ENCODE peak calls at places on chromosomes 11 and 22, in nine cellular contexts. V, U, J, X, B, Y, K, S and Q are unnamed samples.
A peak's percentile ranks its signal among the peaks of the same experiment; 100 is the strongest.

GRCh38 chr11:61378713-61379313 is 13.6 kb upstream of the TMEM216 start:
- DNase-seq in K (no peak), X (no peak), Y (no peak), B (peak; percentile 40), V (peak; percentile 91), J (no peak), U (no peak), S (no peak), Q (no peak)

GRCh38 chr11:66739983-66740382 is 11.0 kb upstream of the SPTBN2 start:
- DNase-seq in Y (no peak), U (no peak), B (peak; percentile 85), V (no peak), X (no peak), K (no peak), S (no peak), J (no peak), Q (no peak)

GRCh38 chr11:20261526-20261925 is 101.3 kb upstream of the DBX1 start:
- DNase-seq in U (no peak), X (no peak), J (no peak), V (no peak), S (no peak), K (no peak), Y (no peak), B (peak; percentile 66), Q (no peak)

GRCh38 chr22:34760276-34761008 is 305.5 kb upstream of the ISX start:
- DNase-seq in B (peak; percentile 36), V (peak; percentile 21), U (no peak), X (no peak), K (no peak), S (no peak), Y (no peak), J (no peak), Q (peak; percentile 39)

GRCh38 chr22:24161909-24162308 is 19.4 kb upstream of the SUSD2 start:
- DNase-seq in X (no peak), B (no peak), V (no peak), Y (no peak), S (no peak), K (no peak), J (no peak), U (no peak), Q (no peak)

GRCh38 chr11:30936476-30936875 is 350.3 kb upstream of the MPPED2 start:
- DNase-seq in V (peak; percentile 25), K (no peak), B (no peak), Y (no peak), J (no peak), U (no peak), S (no peak), X (no peak), Q (peak; percentile 47)

GRCh38 chr11:47184711-47185304 is 1.4 kb downstream of the PACSIN3 start:
- DNase-seq in Y (peak; percentile 57), S (no peak), K (peak; percentile 18), V (no peak), X (no peak), J (no peak), U (no peak), B (no peak), Q (no peak)

GRCh38 chr11:72773291-72773690 is 20.6 kb downstream of the STARD10 start:
- DNase-seq in V (peak; percentile 96), J (no peak), K (no peak), X (no peak), Y (no peak), S (no peak), U (no peak), B (peak; percentile 90), Q (peak; percentile 62)

GRCh38 chr22:44484618-44485017 is 13.4 kb downstream of the RTL6 start:
- DNase-seq in K (no peak), X (no peak), V (no peak), B (no peak), U (no peak), J (no peak), S (no peak), Y (no peak), Q (no peak)

GRCh38 chr11:94128746-94129504 is at the start of gene PANX1:
- DNase-seq in S (no peak), Y (no peak), J (peak; percentile 56), B (peak; percentile 85), U (peak; percentile 82), V (peak; percentile 89), X (peak; percentile 88), K (peak; percentile 86), Q (peak; percentile 69)

GRCh38 chr11:102017029-102017428 is 30.2 kb upstream of the CFAP300 start:
- DNase-seq in Y (no peak), U (no peak), K (no peak), V (no peak), J (no peak), B (no peak), X (no peak), S (no peak), Q (no peak)

GRCh38 chr11:133917921-133918605 is 38.7 kb downstream of the IGSF9B start:
- DNase-seq in J (no peak), V (no peak), S (no peak), U (no peak), Y (no peak), X (no peak), B (no peak), K (peak; percentile 59), Q (no peak)

GRCh38 chr22:48218889-48219420 is 1456.5 kb downstream of the TBC1D22A start:
- DNase-seq in U (no peak), S (no peak), K (peak; percentile 34), V (no peak), J (no peak), Y (no peak), B (no peak), X (no peak), Q (no peak)

GRCh38 chr22:26642465-26643367 is 14.7 kb upstream of the MIAT start:
- DNase-seq in S (no peak), B (no peak), X (peak; percentile 73), V (no peak), Y (no peak), U (peak; percentile 61), J (peak; percentile 53), K (no peak), Q (no peak)

GRCh38 chr11:86664930-86665329 is 7.5 kb downstream of the ME3 start:
- DNase-seq in K (no peak), V (no peak), J (no peak), S (no peak), U (peak; percentile 60), Y (no peak), B (no peak), X (no peak), Q (no peak)

GRCh38 chr11:115362997-115363396 is 141.2 kb downstream of the CADM1 start:
- DNase-seq in K (no peak), B (no peak), J (no peak), Y (no peak), U (no peak), S (no peak), X (no peak), V (no peak), Q (no peak)

GRCh38 chr22:31567196-31567595 is 70.9 kb downstream of the SFI1 start:
- DNase-seq in U (no peak), K (no peak), B (no peak), X (no peak), J (no peak), Y (no peak), S (no peak), V (no peak), Q (no peak)

GRCh38 chr11:35786918-35787557 is 124.5 kb downstream of the TRIM44 start:
- DNase-seq in U (no peak), J (no peak), V (peak; percentile 65), B (no peak), Y (no peak), S (no peak), X (no peak), K (no peak), Q (no peak)

GRCh38 chr11:123587044-123587443 is 67.4 kb downstream of the SCN3B start:
- DNase-seq in K (no peak), U (no peak), B (peak; percentile 48), V (peak; percentile 39), Y (no peak), J (no peak), X (no peak), S (no peak), Q (no peak)

GRCh38 chr11:108199446-108200321 is 22.8 kb downstream of the NPAT start:
- DNase-seq in S (no peak), U (no peak), B (peak; percentile 24), V (peak; percentile 38), K (no peak), X (peak; percentile 80), Y (no peak), J (no peak), Q (no peak)

GRCh38 chr11:117193130-117194020 is 5.8 kb upstream of the TAGLN start:
- DNase-seq in K (no peak), J (no peak), Y (no peak), X (no peak), B (no peak), V (no peak), S (no peak), U (no peak), Q (no peak)

GRCh38 chr11:76604652-76605241 is 65.8 kb downstream of the LRRC32 start:
- DNase-seq in Y (no peak), J (no peak), U (no peak), K (no peak), V (peak; percentile 87), S (no peak), X (no peak), B (peak; percentile 43), Q (no peak)

GRCh38 chr11:93039841-93040240 is 70.4 kb downstream of the MTNR1B start:
- DNase-seq in V (no peak), B (no peak), Y (no peak), J (no peak), K (no peak), X (no peak), S (no peak), U (no peak), Q (no peak)

GRCh38 chr22:23837911-23838685 is 708 bp downstream of the DERL3 start:
- DNase-seq in J (no peak), Y (no peak), S (no peak), U (no peak), K (no peak), X (no peak), V (no peak), B (no peak), Q (no peak)

GRCh38 chr22:46674367-46674781 is 54.2 kb downstream of the GRAMD4 start:
- DNase-seq in K (no peak), J (peak; percentile 85), V (no peak), S (no peak), B (no peak), Y (no peak), U (no peak), X (peak; percentile 80), Q (no peak)

GRCh38 chr11:101336858-101337257 is 207.2 kb upstream of the PGR start:
- DNase-seq in K (peak; percentile 34), V (no peak), U (peak; percentile 20), B (no peak), X (no peak), Y (no peak), S (no peak), J (no peak), Q (no peak)

GRCh38 chr11:75576445-75577049 is 14.5 kb downstream of the SERPINH1 start:
- DNase-seq in Y (no peak), V (peak; percentile 69), S (no peak), U (no peak), K (peak; percentile 71), X (peak; percentile 59), J (no peak), B (no peak), Q (peak; percentile 46)

GRCh38 chr22:23516304-23516703 is 63.8 kb downstream of the IGLL1 start:
- DNase-seq in V (no peak), X (no peak), B (no peak), K (no peak), U (no peak), Y (no peak), J (no peak), S (no peak), Q (no peak)

GRCh38 chr11:78039919-78040671 is 17.0 kb upstream of the KCTD14 start:
- DNase-seq in J (no peak), X (peak; percentile 53), K (no peak), V (peak; percentile 82), S (no peak), Y (no peak), U (peak; percentile 70), B (peak; percentile 89), Q (peak; percentile 79)

GRCh38 chr11:76626921-76627391 is 43.6 kb downstream of the LRRC32 start:
- DNase-seq in U (no peak), B (peak; percentile 73), K (no peak), Y (no peak), X (peak; percentile 70), V (peak; percentile 50), S (no peak), J (no peak), Q (peak; percentile 55)

GRCh38 chr22:44307509-44308169 is 5.1 kb downstream of the SHISAL1 start:
- DNase-seq in U (no peak), Y (no peak), B (no peak), V (no peak), K (no peak), S (no peak), J (no peak), X (no peak), Q (no peak)